ENCODE peak calls at places on chromosome 6, in eight cellular contexts. E is occipital lobe; G is iris pigment epithelial cell; M is lung; F is SW480; H is activated naive CD8-positive, alpha-beta T cell treated with anti-CD3 and anti-CD28 coated beads, Interleukin-2, amount 50 U/mL, for 24 hours; W is kidney tubule cell; Y is endodermal cell. D is an unnamed sample.
A peak's percentile ranks its signal among the peaks of the same experiment; 100 is the strongest.

GRCh38 chr6:43378631-43379030 is 9.2 kb upstream of the ZNF318 start:
- DNase-seq in E (no peak), G (no peak), M (no peak), F (no peak), H (no peak), W (peak; percentile 80), Y (no peak), D (no peak)

GRCh38 chr6:5464096-5464885 is 203.0 kb downstream of the FARS2 start:
- DNase-seq in E (no peak), G (peak; percentile 58), M (no peak), F (no peak), H (no peak), W (no peak), Y (no peak), D (no peak)

GRCh38 chr6:90646936-90647335 is 60.1 kb upstream of the MAP3K7 start:
- DNase-seq in E (no peak), G (peak; percentile 4), M (no peak), F (no peak), H (no peak), W (no peak), Y (no peak), D (no peak)

GRCh38 chr6:50128420-50129005 is 78.8 kb upstream of the DEFB112 start:
- DNase-seq in E (no peak), G (peak; percentile 18), M (no peak), F (peak; percentile 30), H (no peak), W (peak; percentile 29), Y (no peak), D (no peak)

GRCh38 chr6:35046098-35046497 is 95.0 kb downstream of the TCP11 start:
- DNase-seq in E (no peak), G (no peak), M (no peak), F (no peak), H (no peak), W (no peak), Y (no peak), D (no peak)

GRCh38 chr6:155381856-155382690 is 67.8 kb upstream of the TFB1M start:
- DNase-seq in E (no peak), G (peak; percentile 87), M (no peak), F (no peak), H (no peak), W (peak; percentile 28), Y (no peak), D (no peak)

GRCh38 chr6:104613416-104614001 is 246.2 kb downstream of the HACE1 start:
- DNase-seq in E (no peak), G (peak; percentile 84), M (no peak), F (no peak), H (no peak), W (peak; percentile 47), Y (no peak), D (no peak)

GRCh38 chr6:88359530-88360202 is 193.5 kb upstream of the CNR1 start:
- DNase-seq in E (no peak), G (no peak), M (no peak), F (no peak), H (no peak), W (no peak), Y (peak; percentile 48), D (no peak)

GRCh38 chr6:32845381-32845884 is 1.6 kb upstream of the PSMB8 start:
- DNase-seq in E (no peak), G (no peak), M (no peak), F (no peak), H (peak; percentile 52), W (no peak), Y (no peak), D (no peak)

GRCh38 chr6:134176283-134176975 is 124.0 kb upstream of the SLC2A12 start:
- DNase-seq in E (no peak), G (peak; percentile 74), M (peak; percentile 37), F (no peak), H (peak; percentile 22), W (peak; percentile 45), Y (peak; percentile 86), D (no peak)

GRCh38 chr6:5231289-5231688 is 29.5 kb downstream of the LYRM4 start:
- DNase-seq in E (no peak), G (no peak), M (no peak), F (no peak), H (no peak), W (no peak), Y (no peak), D (no peak)

GRCh38 chr6:73704260-73704659 is 8.3 kb downstream of the CD109 start:
- DNase-seq in E (peak; percentile 4), G (peak; percentile 98), M (no peak), F (peak; percentile 90), H (peak; percentile 59), W (peak; percentile 69), Y (no peak), D (no peak)

GRCh38 chr6:81938014-81938761 is 185.7 kb upstream of the TENT5A start:
- DNase-seq in E (no peak), G (peak; percentile 98), M (no peak), F (peak; percentile 94), H (no peak), W (peak; percentile 98), Y (no peak), D (no peak)

GRCh38 chr6:31037692-31038091 is 27.4 kb downstream of the MUC22 start:
- DNase-seq in E (peak; percentile 45), G (peak; percentile 54), M (no peak), F (no peak), H (no peak), W (peak; percentile 94), Y (no peak), D (no peak)

GRCh38 chr6:161409353-161409752 is 135.5 kb upstream of the AGPAT4 start:
- DNase-seq in E (no peak), G (no peak), M (no peak), F (no peak), H (no peak), W (no peak), Y (no peak), D (no peak)

GRCh38 chr6:154134471-154135147 is 95.6 kb downstream of the OPRM1 start:
- DNase-seq in E (no peak), G (no peak), M (no peak), F (no peak), H (no peak), W (no peak), Y (no peak), D (no peak)

GRCh38 chr6:164505425-164505824 is 804.0 kb downstream of the C6orf118 start:
- DNase-seq in E (no peak), G (no peak), M (no peak), F (no peak), H (no peak), W (no peak), Y (no peak), D (no peak)

GRCh38 chr6:43635387-43636311 is at the start of gene MAD2L1BP:
- DNase-seq in E (peak; percentile 76), G (peak; percentile 69), M (peak; percentile 82), F (peak; percentile 65), H (peak; percentile 90), W (peak; percentile 76), Y (peak; percentile 93), D (peak; percentile 67)

GRCh38 chr6:41625442-41625841 is 12.8 kb upstream of the MDFI start:
- DNase-seq in E (no peak), G (no peak), M (no peak), F (no peak), H (no peak), W (no peak), Y (no peak), D (no peak)

GRCh38 chr6:163826668-163827067 is 412.1 kb downstream of the QKI start:
- DNase-seq in E (no peak), G (no peak), M (no peak), F (no peak), H (no peak), W (peak; percentile 70), Y (peak; percentile 5), D (no peak)

GRCh38 chr6:115195239-115195638 is 852.4 kb upstream of the HS3ST5 start:
- DNase-seq in E (no peak), G (no peak), M (no peak), F (no peak), H (no peak), W (no peak), Y (no peak), D (no peak)

GRCh38 chr6:444653-445275 is 53.2 kb downstream of the IRF4 start:
- DNase-seq in E (no peak), G (no peak), M (no peak), F (peak; percentile 57), H (peak; percentile 66), W (no peak), Y (no peak), D (no peak)

GRCh38 chr6:150418825-150419594 is 50.2 kb downstream of the IYD start:
- DNase-seq in E (no peak), G (peak; percentile 57), M (peak; percentile 61), F (peak; percentile 55), H (peak; percentile 71), W (peak; percentile 76), Y (peak; percentile 85), D (no peak)

GRCh38 chr6:120875900-120876299 is 458.4 kb downstream of the TBC1D32 start:
- DNase-seq in E (no peak), G (no peak), M (no peak), F (no peak), H (no peak), W (no peak), Y (no peak), D (no peak)

GRCh38 chr6:39867592-39867991 is 66.7 kb downstream of the MOCS1 start:
- DNase-seq in E (no peak), G (no peak), M (no peak), F (no peak), H (no peak), W (no peak), Y (peak; percentile 84), D (no peak)

GRCh38 chr6:168607272-168608112 is 166.5 kb downstream of the SMOC2 start:
- DNase-seq in E (no peak), G (no peak), M (peak; percentile 74), F (peak; percentile 9), H (no peak), W (no peak), Y (no peak), D (no peak)

GRCh38 chr6:101682937-101683336 is 289.4 kb downstream of the GRIK2 start:
- DNase-seq in E (no peak), G (no peak), M (no peak), F (no peak), H (no peak), W (no peak), Y (no peak), D (no peak)

GRCh38 chr6:98639236-98639635 is 195.1 kb upstream of the POU3F2 start:
- DNase-seq in E (no peak), G (no peak), M (no peak), F (no peak), H (no peak), W (no peak), Y (no peak), D (no peak)

GRCh38 chr6:14428269-14428668 is 310.7 kb downstream of the CD83 start:
- DNase-seq in E (no peak), G (no peak), M (no peak), F (no peak), H (no peak), W (no peak), Y (no peak), D (no peak)

D was measured in DMS 273 treated with DMSO at 0.1 percent for 48 hours.